ENCODE peak calls at places on chromosomes 7 and 10, in five cellular contexts. One of them, this sample, is unnamed.

GRCh38 chr7:38660427-38661099 is 29.4 kb upstream of the AMPH start:
- DNase-seq in cardiac fibroblast: peak; percentile 73
- DNase-seq in fibroblast of the aortic adventitia: peak; percentile 51
- DNase-seq in tibial nerve: no peak
- DNase-seq in AG09309: no peak
- DNase-seq in this sample: peak; percentile 32

GRCh38 chr10:76155961-76156360 is 724.5 kb downstream of the LRMDA start:
- DNase-seq in cardiac fibroblast: no peak
- DNase-seq in fibroblast of the aortic adventitia: no peak
- DNase-seq in tibial nerve: no peak
- DNase-seq in AG09309: no peak
- DNase-seq in this sample: no peak

GRCh38 chr10:94011296-94011695 is 17.6 kb downstream of the PLCE1 start:
- DNase-seq in cardiac fibroblast: no peak
- DNase-seq in fibroblast of the aortic adventitia: no peak
- DNase-seq in tibial nerve: no peak
- DNase-seq in AG09309: no peak
- DNase-seq in this sample: no peak

GRCh38 chr10:80530251-80530650 is 7.5 kb upstream of the SH2D4B start:
- DNase-seq in cardiac fibroblast: peak; percentile 53
- DNase-seq in fibroblast of the aortic adventitia: peak; percentile 8
- DNase-seq in tibial nerve: no peak
- DNase-seq in AG09309: no peak
- DNase-seq in this sample: no peak

GRCh38 chr10:101588879-101589278 is 758 bp downstream of the DPCD start:
- DNase-seq in cardiac fibroblast: peak; percentile 56
- DNase-seq in fibroblast of the aortic adventitia: peak; percentile 67
- DNase-seq in tibial nerve: no peak
- DNase-seq in AG09309: peak; percentile 5
- DNase-seq in this sample: no peak

GRCh38 chr7:24713039-24713793 is 44.0 kb downstream of the GSDME start:
- DNase-seq in cardiac fibroblast: no peak
- DNase-seq in fibroblast of the aortic adventitia: no peak
- DNase-seq in tibial nerve: no peak
- DNase-seq in AG09309: no peak
- DNase-seq in this sample: no peak

GRCh38 chr7:133550145-133550544 is 297.3 kb downstream of the EXOC4 start:
- DNase-seq in cardiac fibroblast: no peak
- DNase-seq in fibroblast of the aortic adventitia: no peak
- DNase-seq in tibial nerve: no peak
- DNase-seq in AG09309: no peak
- DNase-seq in this sample: no peak

GRCh38 chr10:62811159-62811875 is 4.8 kb downstream of the EGR2 start:
- DNase-seq in cardiac fibroblast: no peak
- DNase-seq in fibroblast of the aortic adventitia: no peak
- DNase-seq in tibial nerve: no peak
- DNase-seq in AG09309: no peak
- DNase-seq in this sample: no peak

GRCh38 chr10:120172371-120172770 is 279.8 kb downstream of the SEC23IP start:
- DNase-seq in cardiac fibroblast: no peak
- DNase-seq in fibroblast of the aortic adventitia: no peak
- DNase-seq in tibial nerve: no peak
- DNase-seq in AG09309: no peak
- DNase-seq in this sample: peak; percentile 34

GRCh38 chr7:151139071-151139521 is 28.4 kb downstream of the GBX1 start:
- DNase-seq in cardiac fibroblast: no peak
- DNase-seq in fibroblast of the aortic adventitia: no peak
- DNase-seq in tibial nerve: no peak
- DNase-seq in AG09309: no peak
- DNase-seq in this sample: no peak

GRCh38 chr7:50632561-50633413 is 67.6 kb upstream of the DDC start:
- DNase-seq in cardiac fibroblast: peak; percentile 72
- DNase-seq in fibroblast of the aortic adventitia: peak; percentile 40
- DNase-seq in tibial nerve: peak; percentile 6
- DNase-seq in AG09309: no peak
- DNase-seq in this sample: no peak

GRCh38 chr10:91316486-91316885 is 93.7 kb upstream of the HECTD2 start:
- DNase-seq in cardiac fibroblast: no peak
- DNase-seq in fibroblast of the aortic adventitia: no peak
- DNase-seq in tibial nerve: no peak
- DNase-seq in AG09309: no peak
- DNase-seq in this sample: no peak

GRCh38 chr7:118478931-118479330 is 254.4 kb downstream of the ANKRD7 start:
- DNase-seq in cardiac fibroblast: no peak
- DNase-seq in fibroblast of the aortic adventitia: no peak
- DNase-seq in tibial nerve: no peak
- DNase-seq in AG09309: no peak
- DNase-seq in this sample: no peak
- TF ChIP-seq CTCF in cardiac fibroblast: no peak
- TF ChIP-seq CTCF in fibroblast of the aortic adventitia: no peak
- TF ChIP-seq CTCF in tibial nerve: no peak
- TF ChIP-seq CTCF in AG09309: no peak
- TF ChIP-seq CTCF in this sample: no peak

GRCh38 chr7:157628456-157628855 is 291.7 kb downstream of the DNAJB6 start:
- DNase-seq in cardiac fibroblast: no peak
- DNase-seq in fibroblast of the aortic adventitia: no peak
- DNase-seq in tibial nerve: no peak
- DNase-seq in AG09309: no peak
- DNase-seq in this sample: no peak

GRCh38 chr7:157627646-157628045 is 290.8 kb downstream of the DNAJB6 start:
- DNase-seq in cardiac fibroblast: no peak
- DNase-seq in fibroblast of the aortic adventitia: no peak
- DNase-seq in tibial nerve: no peak
- DNase-seq in AG09309: no peak
- DNase-seq in this sample: no peak

GRCh38 chr7:157623556-157623955 is 286.8 kb downstream of the DNAJB6 start:
- DNase-seq in cardiac fibroblast: no peak
- DNase-seq in fibroblast of the aortic adventitia: no peak
- DNase-seq in tibial nerve: no peak
- DNase-seq in AG09309: no peak
- DNase-seq in this sample: no peak

GRCh38 chr7:157627033-157627432 is 290.2 kb downstream of the DNAJB6 start:
- DNase-seq in cardiac fibroblast: no peak
- DNase-seq in fibroblast of the aortic adventitia: no peak
- DNase-seq in tibial nerve: no peak
- DNase-seq in AG09309: no peak
- DNase-seq in this sample: no peak

DNA sequence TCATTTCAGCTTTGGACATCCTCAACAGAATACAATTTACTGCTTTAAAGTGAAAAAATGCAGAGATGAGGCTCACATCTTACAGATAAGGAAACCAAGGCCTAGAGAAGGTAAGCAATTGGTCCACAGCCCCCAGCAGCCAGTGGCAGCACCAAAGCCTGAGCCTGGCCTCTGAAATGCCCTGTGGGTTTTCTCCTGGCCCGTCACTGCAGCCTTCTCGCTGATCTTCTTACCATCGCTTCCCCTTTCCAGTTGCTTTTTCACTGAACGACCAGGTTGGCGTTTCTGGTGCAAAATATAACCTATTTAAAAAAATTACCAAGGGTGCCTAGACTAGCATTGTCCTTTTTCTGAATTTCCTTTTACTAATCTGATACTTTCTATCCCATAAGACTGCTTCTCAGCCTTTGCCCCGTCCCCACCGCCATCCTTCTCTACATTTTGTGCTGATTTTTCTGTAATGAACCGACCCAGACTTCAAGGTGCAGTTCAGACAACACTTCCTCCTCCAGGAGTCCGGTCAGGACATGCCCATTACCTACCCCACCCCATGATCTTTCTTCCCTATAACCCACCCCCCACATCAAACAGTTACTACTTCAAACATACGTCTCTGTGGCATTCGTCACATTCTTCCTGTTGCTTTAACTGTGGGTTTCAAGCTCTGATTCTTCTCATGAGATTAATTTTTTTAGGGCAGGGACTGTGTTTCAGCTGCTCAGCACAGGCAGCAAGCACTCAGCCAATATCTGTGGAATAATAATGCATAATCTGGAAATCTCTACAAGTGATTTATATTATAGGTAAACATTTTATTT is 289.4 kb downstream of the DNAJB6 start:
- DNase-seq in cardiac fibroblast: no peak
- DNase-seq in fibroblast of the aortic adventitia: no peak
- DNase-seq in tibial nerve: no peak
- DNase-seq in AG09309: no peak
- DNase-seq in this sample: no peak
- H3K4me3 ChIP-seq in cardiac fibroblast: no peak overlapping the region
- H3K4me3 ChIP-seq in fibroblast of the aortic adventitia: no peak overlapping the region
- H3K4me3 ChIP-seq in tibial nerve: no peak overlapping the region
- H3K4me3 ChIP-seq in AG09309: no peak overlapping the region
- H3K4me3 ChIP-seq in this sample: no peak overlapping the region

DNA sequence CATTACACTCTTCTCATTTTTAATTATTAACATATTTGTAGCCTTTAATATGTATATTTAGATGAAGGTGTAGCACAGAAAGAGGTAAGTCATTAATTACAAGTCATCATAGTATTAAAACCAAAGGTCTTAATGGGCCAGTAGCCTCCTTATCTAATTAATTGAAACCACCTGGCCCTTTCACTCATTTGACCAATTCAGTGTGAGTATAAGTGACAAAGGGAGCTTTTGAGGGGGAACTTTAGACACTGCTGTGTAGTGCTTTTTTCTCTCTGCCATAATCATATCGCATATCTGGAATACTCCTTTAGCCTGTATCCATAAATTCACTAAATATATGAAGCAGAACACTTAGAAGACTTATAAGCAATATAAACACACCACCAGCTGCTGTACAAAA is 562.9 kb upstream of the POT1 start:
- DNase-seq in cardiac fibroblast: no peak
- DNase-seq in fibroblast of the aortic adventitia: no peak
- DNase-seq in tibial nerve: no peak
- DNase-seq in AG09309: no peak
- DNase-seq in this sample: no peak
- TF ChIP-seq CTCF in cardiac fibroblast: no peak
- TF ChIP-seq CTCF in fibroblast of the aortic adventitia: no peak
- TF ChIP-seq CTCF in tibial nerve: no peak
- TF ChIP-seq CTCF in AG09309: no peak
- TF ChIP-seq CTCF in this sample: no peak

GRCh38 chr10:24209946-24210491 is 1.1 kb downstream of the KIAA1217 start:
- DNase-seq in cardiac fibroblast: peak; percentile 91
- DNase-seq in fibroblast of the aortic adventitia: peak; percentile 68
- DNase-seq in tibial nerve: no peak
- DNase-seq in AG09309: no peak
- DNase-seq in this sample: peak; percentile 46

GRCh38 chr10:24207781-24208611 is 942 bp upstream of the KIAA1217 start:
- DNase-seq in cardiac fibroblast: peak; percentile 81
- DNase-seq in fibroblast of the aortic adventitia: peak; percentile 25
- DNase-seq in tibial nerve: peak; percentile 57
- DNase-seq in AG09309: no peak
- DNase-seq in this sample: no peak

GRCh38 chr10:24206926-24207701 is 1.8 kb upstream of the KIAA1217 start:
- DNase-seq in cardiac fibroblast: peak; percentile 2
- DNase-seq in fibroblast of the aortic adventitia: no peak
- DNase-seq in tibial nerve: no peak
- DNase-seq in AG09309: no peak
- DNase-seq in this sample: no peak

GRCh38 chr10:24208661-24209420 is at the start of gene KIAA1217:
- DNase-seq in cardiac fibroblast: peak; percentile 45
- DNase-seq in fibroblast of the aortic adventitia: peak; percentile 56
- DNase-seq in tibial nerve: peak; percentile 26
- DNase-seq in AG09309: no peak
- DNase-seq in this sample: no peak

GRCh38 chr10:24209421-24209770 is 458 bp downstream of the KIAA1217 start:
- DNase-seq in cardiac fibroblast: peak; percentile 69
- DNase-seq in fibroblast of the aortic adventitia: peak; percentile 43
- DNase-seq in tibial nerve: no peak
- DNase-seq in AG09309: no peak
- DNase-seq in this sample: no peak
- H3K4me3 ChIP-seq in cardiac fibroblast: peak overlapping the region; percentile 35
- H3K4me3 ChIP-seq in fibroblast of the aortic adventitia: peak overlapping the region; percentile 62
- H3K4me3 ChIP-seq in tibial nerve: peak overlapping the region; percentile 64
- H3K4me3 ChIP-seq in AG09309: peak overlapping the region; percentile 49
- H3K4me3 ChIP-seq in this sample: peak overlapping the region; percentile 50

DNA sequence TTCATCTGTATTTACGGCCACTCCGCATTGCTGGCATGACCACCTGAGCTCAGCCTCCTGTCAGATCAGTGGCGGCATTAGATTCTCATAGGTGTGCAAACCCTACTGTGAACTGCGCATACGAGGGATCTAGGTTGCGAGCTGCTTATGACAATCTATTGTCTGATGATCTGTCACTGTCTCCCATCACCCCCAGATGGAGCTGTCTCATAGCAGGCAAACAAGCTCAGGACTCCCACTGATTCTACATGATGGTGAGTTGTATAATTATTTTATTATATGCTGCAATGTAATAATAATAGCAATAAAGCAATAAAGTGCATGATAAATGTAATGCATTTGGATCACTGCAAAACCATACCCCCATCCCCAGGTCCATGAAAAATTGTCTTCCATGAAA is 1172.9 kb upstream of the AUTS2 start:
- DNase-seq in cardiac fibroblast: no peak
- DNase-seq in fibroblast of the aortic adventitia: no peak
- DNase-seq in tibial nerve: no peak
- DNase-seq in AG09309: no peak
- DNase-seq in this sample: no peak
- TF ChIP-seq CTCF in cardiac fibroblast: no peak
- TF ChIP-seq CTCF in fibroblast of the aortic adventitia: no peak
- TF ChIP-seq CTCF in tibial nerve: no peak
- TF ChIP-seq CTCF in AG09309: peak; percentile 27
- TF ChIP-seq CTCF in this sample: no peak

GRCh38 chr7:116529250-116529649 is 4.4 kb downstream of the CAV1 start:
- DNase-seq in cardiac fibroblast: no peak
- DNase-seq in fibroblast of the aortic adventitia: no peak
- DNase-seq in tibial nerve: no peak
- DNase-seq in AG09309: no peak
- DNase-seq in this sample: no peak
- H3K4me3 ChIP-seq in cardiac fibroblast: no peak overlapping the region
- H3K4me3 ChIP-seq in fibroblast of the aortic adventitia: peak overlapping the region; percentile 22
- H3K4me3 ChIP-seq in tibial nerve: peak overlapping the region; percentile 62
- H3K4me3 ChIP-seq in AG09309: peak overlapping the region; percentile 12
- H3K4me3 ChIP-seq in this sample: peak overlapping the region; percentile 79

GRCh38 chr10:125162181-125162906 is 2.0 kb upstream of the CTBP2 start:
- DNase-seq in cardiac fibroblast: no peak
- DNase-seq in fibroblast of the aortic adventitia: no peak
- DNase-seq in tibial nerve: no peak
- DNase-seq in AG09309: no peak
- DNase-seq in this sample: no peak
- TF ChIP-seq CTCF in cardiac fibroblast: no peak
- TF ChIP-seq CTCF in fibroblast of the aortic adventitia: no peak
- TF ChIP-seq CTCF in tibial nerve: no peak
- TF ChIP-seq CTCF in AG09309: no peak
- TF ChIP-seq CTCF in this sample: no peak

DNA sequence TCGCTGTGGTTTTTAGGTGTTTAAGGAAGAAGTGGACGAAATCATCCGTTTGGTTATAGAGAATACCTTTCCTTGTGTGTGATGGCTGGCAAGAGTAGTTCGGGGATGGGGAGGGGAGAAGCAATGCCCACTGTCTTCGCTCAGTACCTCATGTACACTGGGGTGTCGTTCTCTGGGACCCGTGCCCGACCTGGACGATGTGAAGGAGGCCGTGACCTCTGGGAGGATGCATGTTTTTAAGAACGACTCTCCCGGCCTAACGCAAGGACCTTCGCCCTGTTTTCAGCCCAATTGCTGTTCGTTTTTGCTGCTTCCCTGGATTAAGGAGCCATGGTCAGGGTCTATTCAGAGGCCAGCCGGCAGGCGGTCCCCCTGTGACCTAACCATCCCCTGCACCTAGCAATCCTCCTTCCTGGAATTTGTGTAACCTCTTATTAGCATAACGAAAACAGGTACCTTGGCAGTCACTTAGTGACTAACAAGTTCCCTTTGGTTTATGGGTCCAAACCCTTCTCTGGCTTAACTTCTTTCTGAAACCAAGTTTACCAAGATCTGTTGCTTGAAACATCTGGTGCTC is 1.3 kb downstream of the NFE2L3 start:
- DNase-seq in cardiac fibroblast: no peak
- DNase-seq in fibroblast of the aortic adventitia: no peak
- DNase-seq in tibial nerve: no peak
- DNase-seq in AG09309: no peak
- DNase-seq in this sample: no peak
- H3K4me3 ChIP-seq in cardiac fibroblast: peak overlapping the region; percentile 8
- H3K4me3 ChIP-seq in fibroblast of the aortic adventitia: no peak overlapping the region
- H3K4me3 ChIP-seq in tibial nerve: peak overlapping the region; percentile 68
- H3K4me3 ChIP-seq in AG09309: no peak overlapping the region
- H3K4me3 ChIP-seq in this sample: peak overlapping the region; percentile 53

GRCh38 chr7:1193593-1194424 is 33.8 kb upstream of the ZFAND2A start:
- DNase-seq in cardiac fibroblast: peak; percentile 51
- DNase-seq in fibroblast of the aortic adventitia: peak; percentile 41
- DNase-seq in tibial nerve: no peak
- DNase-seq in AG09309: no peak
- DNase-seq in this sample: no peak
- TF ChIP-seq CTCF in cardiac fibroblast: peak; percentile 42
- TF ChIP-seq CTCF in fibroblast of the aortic adventitia: peak; percentile 35
- TF ChIP-seq CTCF in tibial nerve: peak; percentile 30
- TF ChIP-seq CTCF in AG09309: peak; percentile 77
- TF ChIP-seq CTCF in this sample: peak; percentile 46